ENCODE peak calls at places on chromosomes 16 and 17, in four cellular contexts. M is neural progenitor cell, G is GM12878, V is fibroblast of lung. Q is an unnamed sample. For H3K4me1, the result is how much of the 10 kb centered on the place peaks cover.

GRCh38 chr16:4391635-4392381 is 20.2 kb downstream of the VASN start:
- DNase-seq in G (no peak), M (peak), V (no peak), Q (peak)

GRCh38 chr16:12087901-12088364 is 111.4 kb downstream of the SNX29 start:
- DNase-seq in V (no peak), M (no peak), G (no peak), Q (peak)

GRCh38 chr16:56610017-56610608 is 1.7 kb downstream of the MT2A start:
- DNase-seq in M (no peak), G (peak), V (peak), Q (peak)

GRCh38 chr17:82776454-82776853 is 24.6 kb downstream of the TBCD start:
- DNase-seq in M (no peak), V (no peak), G (no peak), Q (no peak)

GRCh38 chr17:32445075-32445427 is 741 bp downstream of the PSMD11 start:
- DNase-seq in G (no peak), M (peak), V (peak), Q (peak)

GRCh38 chr16:81446318-81447275 is 2.0 kb downstream of the CMIP start:
- DNase-seq in V (peak), G (no peak), M (no peak), Q (peak)

GRCh38 chr17:65017375-65017774 is 39.2 kb downstream of the GNA13 start:
- DNase-seq in M (peak), G (no peak), V (peak), Q (no peak)

GRCh38 chr17:80169784-80170500 is at the start of gene CARD14:
- DNase-seq in V (no peak), M (no peak), G (no peak), Q (no peak)

GRCh38 chr16:4525634-4526277 is 12.8 kb downstream of the CDIP1 start:
- DNase-seq in V (no peak), M (no peak), G (no peak), Q (no peak)

GRCh38 chr16:71672125-71672524 is 46.1 kb downstream of the MARVELD3 start:
- DNase-seq in G (no peak), M (peak), V (no peak), Q (no peak)

GRCh38 chr16:81498351-81498750 is 53.7 kb downstream of the CMIP start:
- DNase-seq in G (no peak), M (no peak), V (no peak), Q (no peak)

GRCh38 chr17:30344283-30345088 is 10.6 kb upstream of the TMIGD1 start:
- DNase-seq in G (no peak), M (no peak), V (peak), Q (no peak)

GRCh38 chr17:8744086-8744781 is 402 bp downstream of the CCDC42 start:
- DNase-seq in G (no peak), M (no peak), V (no peak), Q (no peak)

GRCh38 chr17:50568659-50569058 is 8.1 kb downstream of the CACNA1G start:
- DNase-seq in V (no peak), M (no peak), G (no peak), Q (no peak)

GRCh38 chr17:50562266-50563094 is 2.0 kb downstream of the CACNA1G start:
- DNase-seq in M (no peak), V (no peak), G (no peak), Q (peak)

GRCh38 chr17:50564916-50565315 is 4.4 kb downstream of the CACNA1G start:
- DNase-seq in G (no peak), M (no peak), V (peak), Q (no peak)

GRCh38 chr17:50563095-50563511 is 2.6 kb downstream of the CACNA1G start:
- DNase-seq in V (no peak), M (no peak), G (no peak), Q (no peak)

GRCh38 chr17:50565559-50566350 is 5.2 kb downstream of the CACNA1G start:
- DNase-seq in M (peak), V (no peak), G (no peak), Q (no peak)
- H3K4me1 ChIP-seq in M (half or more), V (under half), G (under half), Q (under half)

DNA sequence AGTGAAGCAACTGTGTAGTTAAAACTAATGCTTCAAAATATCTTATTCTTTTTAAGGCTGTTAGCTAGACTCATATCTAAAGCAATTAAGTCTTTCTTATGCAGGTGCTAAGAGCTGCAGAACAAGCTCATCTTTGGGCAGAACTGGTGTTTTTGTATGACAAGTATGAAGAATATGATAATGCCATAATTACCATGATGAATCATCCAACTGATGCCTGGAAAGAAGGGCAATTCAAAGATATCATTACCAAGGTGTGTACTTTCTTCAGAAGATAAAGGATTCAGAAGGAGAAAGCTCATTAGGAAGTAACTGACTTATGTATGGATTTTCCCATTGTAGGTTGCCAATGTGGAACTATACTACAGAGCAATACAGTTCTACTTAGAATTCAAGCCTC is 23.9 kb downstream of the PTRH2 start:
- DNase-seq in V (no peak), M (no peak), G (no peak), Q (no peak)
- TF ChIP-seq EZH2 in V (no peak), M (no peak), G (no peak), Q (no peak)

DNA sequence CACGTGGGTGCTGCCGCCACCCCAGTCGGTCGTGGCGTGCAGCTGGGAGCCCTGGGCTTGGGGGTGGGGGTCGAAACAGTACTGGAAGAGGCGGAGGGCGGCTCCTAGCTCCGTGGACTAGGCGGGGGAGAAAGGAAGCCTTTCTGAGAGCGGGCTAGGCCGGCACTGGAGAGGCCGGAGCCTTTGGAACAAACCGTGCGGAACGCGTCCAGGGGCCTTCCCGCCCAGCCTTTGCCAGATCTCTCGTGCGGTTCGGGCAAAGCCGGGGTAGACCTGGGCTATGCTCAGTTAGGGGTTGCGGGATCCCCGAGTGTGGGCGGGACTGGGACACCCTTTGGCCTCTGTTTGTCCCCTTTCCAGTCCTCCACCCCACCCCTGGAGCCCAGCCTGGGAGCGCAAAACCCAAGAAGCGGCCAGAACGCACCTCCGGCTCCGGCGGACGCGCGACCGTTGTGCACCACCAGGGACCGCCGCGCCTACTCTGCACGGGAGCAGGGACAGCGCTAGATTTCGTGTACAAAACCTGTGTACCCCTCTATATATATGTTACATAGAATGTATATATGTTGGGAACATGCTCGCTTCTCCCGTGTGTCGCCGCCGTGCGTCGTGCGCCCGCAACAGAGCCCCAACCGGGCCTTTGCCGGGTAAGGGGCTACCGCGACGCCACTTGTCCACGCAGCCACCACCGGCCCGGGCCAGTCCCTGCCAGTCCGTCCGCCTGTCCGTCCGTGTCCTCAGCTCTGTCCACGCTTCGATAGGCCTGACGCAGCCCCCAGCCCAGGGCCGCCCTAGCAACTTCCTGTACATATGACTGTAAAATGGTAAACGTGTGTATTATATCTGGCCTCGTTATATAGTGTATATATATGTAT is 26.2 kb downstream of the SREBF1 start:
- DNase-seq in M (peak), V (peak), G (no peak), Q (no peak)
- H3K4me2 ChIP-seq in M (peak), V (peak), G (no peak), Q (no peak)

DNA sequence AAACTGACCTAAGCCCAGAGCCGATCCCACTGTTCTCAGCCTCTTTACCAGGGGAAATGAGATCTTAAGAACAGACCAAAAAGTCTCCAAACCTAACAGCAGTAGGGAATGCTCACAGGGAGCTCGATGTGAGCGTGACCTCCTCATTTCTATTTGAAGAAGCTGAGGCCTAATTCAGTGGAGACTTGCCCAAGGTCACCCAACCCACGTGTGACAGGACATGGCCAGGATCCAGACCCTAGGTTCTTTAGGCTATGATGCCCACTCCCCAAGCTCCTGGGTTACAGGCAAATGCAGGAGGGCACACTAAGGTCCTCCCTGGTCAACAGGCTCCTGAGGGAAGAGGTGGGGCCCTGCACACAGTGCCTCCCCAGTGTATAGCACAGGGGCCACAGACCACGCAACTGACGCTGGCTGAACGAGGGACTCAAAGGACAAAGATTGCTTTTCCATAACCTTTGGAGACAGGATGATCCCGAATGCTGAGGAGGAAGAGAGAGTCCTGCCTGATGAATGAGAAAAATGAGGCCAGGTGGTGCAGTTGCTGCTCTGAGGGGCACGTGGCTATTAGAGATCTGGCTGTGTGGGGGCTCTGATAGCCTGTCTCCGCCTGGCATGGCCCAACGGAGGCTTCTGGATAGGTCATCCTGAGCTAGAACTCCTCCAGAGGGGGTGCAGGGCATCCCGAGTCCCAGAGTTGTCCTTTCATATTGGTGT is 24.0 kb downstream of the MAP3K14 start:
- DNase-seq in G (no peak), M (no peak), V (no peak), Q (no peak)
- H3K4me1 ChIP-seq in G (half or more), M (under half), V (under half), Q (under half)

GRCh38 chr17:46144246-46144645 is 49.0 kb downstream of the KANSL1 start:
- DNase-seq in M (no peak), G (no peak), V (peak), Q (no peak)

GRCh38 chr17:46143827-46144236 is 49.4 kb downstream of the KANSL1 start:
- DNase-seq in M (no peak), V (no peak), G (no peak), Q (no peak)

GRCh38 chr17:46150216-46150963 is 42.8 kb downstream of the KANSL1 start:
- DNase-seq in V (no peak), G (no peak), M (no peak), Q (no peak)

GRCh38 chr17:46148247-46148646 is 45.0 kb downstream of the KANSL1 start:
- DNase-seq in M (no peak), G (no peak), V (no peak), Q (no peak)

DNA sequence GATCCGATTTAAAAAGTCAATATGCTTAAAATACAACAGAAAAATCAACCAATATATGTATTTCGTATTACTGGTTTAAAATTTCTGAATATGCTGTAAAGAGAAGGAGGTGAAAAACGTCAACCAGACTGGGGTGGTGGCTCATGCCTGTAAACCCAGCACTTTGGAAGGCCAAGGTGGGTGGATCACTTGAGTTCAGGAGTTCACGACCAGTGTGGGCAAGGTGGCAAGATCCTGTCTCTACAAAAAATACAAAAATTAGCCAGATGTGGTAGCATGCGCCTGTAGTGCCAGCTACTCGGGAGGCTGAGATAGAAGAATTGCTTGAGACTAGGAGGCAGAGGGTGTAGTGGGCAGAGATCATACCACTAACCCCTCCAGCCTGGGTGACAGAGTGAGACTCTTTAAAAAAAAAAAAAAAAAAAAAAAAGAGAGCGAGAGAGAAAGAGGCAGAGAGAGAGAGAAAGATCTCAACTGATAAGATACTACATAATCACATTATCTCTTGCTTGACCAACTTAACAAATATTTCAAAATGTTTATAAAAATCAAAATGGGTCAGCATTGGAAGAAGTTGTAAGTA is 46.0 kb downstream of the KANSL1 start:
- DNase-seq in V (no peak), G (no peak), M (no peak), Q (no peak)
- TF ChIP-seq EZH2 in V (no peak), G (no peak), M (no peak), Q (no peak)

DNA sequence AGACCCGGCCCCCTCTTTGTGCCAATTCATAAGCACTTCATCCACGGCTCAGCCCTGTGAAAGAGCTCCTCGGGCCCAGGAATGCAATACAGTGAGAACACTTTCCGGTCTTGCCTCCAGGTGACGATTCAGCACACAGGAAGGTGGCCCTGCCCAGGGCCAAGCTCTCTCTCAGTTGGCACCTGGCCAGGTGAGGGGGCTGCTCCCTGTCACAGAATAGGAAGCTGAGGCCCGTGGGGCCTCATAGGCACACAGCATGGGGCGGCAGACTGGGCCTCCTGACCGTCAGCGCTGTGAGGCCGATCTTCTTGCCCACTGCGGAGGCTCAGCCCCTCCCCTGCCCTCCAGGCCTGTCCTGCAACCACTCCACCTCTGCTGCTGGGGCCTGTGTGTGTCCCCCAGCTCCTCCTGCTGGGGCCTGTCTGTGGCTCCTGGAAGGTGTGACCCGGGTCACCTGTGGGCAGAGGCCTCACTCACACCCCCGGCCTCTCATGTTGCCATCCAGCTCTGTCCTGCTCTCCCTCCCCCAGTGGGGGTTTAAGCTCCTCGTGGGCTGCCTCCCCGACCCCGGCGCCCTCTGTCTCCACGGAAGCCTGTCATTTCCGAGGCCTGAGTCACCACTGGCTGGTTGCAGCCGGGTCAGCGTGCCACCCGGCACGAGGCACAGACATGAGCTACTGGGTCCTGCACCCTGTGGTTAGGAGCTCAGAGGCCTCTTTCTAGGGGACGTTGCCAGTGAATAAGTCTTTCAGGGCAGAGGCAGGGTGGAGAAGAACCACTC is 114.4 kb downstream of the SEC14L1 start:
- DNase-seq in V (peak), M (peak), G (no peak), Q (no peak)
- H3K4me2 ChIP-seq in V (peak), M (no peak), G (no peak), Q (no peak)

GRCh38 chr16:66508261-66508913 is 41.5 kb downstream of the TK2 start:
- DNase-seq in M (no peak), V (peak), G (no peak), Q (no peak)
- H3K4me1 ChIP-seq in M (under half), V (under half), G (under half), Q (under half)

GRCh38 chr17:4609761-4610160 is 25.4 kb downstream of the SMTNL2 start:
- DNase-seq in V (no peak), G (no peak), M (no peak), Q (no peak)

GRCh38 chr17:4605826-4606225 is 21.5 kb downstream of the SMTNL2 start:
- DNase-seq in M (no peak), G (no peak), V (no peak), Q (peak)

GRCh38 chr17:4610162-4610561 is 25.8 kb downstream of the SMTNL2 start:
- DNase-seq in V (no peak), M (no peak), G (no peak), Q (no peak)

GRCh38 chr17:4607261-4607731 is 23.0 kb downstream of the SMTNL2 start:
- DNase-seq in V (no peak), G (no peak), M (no peak), Q (no peak)

DNA sequence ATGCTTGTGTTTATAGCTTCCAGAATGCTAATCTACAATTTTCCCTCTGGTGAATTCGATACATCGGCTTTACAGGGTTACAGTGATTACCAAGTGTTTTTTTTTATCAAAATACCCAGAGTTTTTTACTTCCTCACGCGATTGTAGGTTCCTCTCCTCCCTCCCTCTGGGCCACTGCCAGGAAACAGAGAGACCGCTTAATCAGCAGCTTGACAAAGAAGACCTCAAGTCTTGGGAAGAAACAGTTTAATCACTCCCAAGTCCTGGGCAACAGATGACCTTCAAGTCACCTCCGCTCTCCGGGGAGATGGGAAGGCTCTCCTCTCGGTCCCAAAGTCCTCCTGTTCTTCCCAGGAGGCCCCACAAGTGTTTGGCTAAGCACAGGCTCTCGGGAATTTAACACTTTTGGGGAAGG is 23.5 kb downstream of the SMTNL2 start:
- DNase-seq in M (no peak), G (no peak), V (peak), Q (no peak)
- TF ChIP-seq EZH2 in M (no peak), G (no peak), V (no peak), Q (no peak)

GRCh38 chr17:29219378-29220047 is 27.1 kb upstream of the CRYBA1 start:
- DNase-seq in V (peak), M (peak), G (no peak), Q (peak)
- H3K4me2 ChIP-seq in V (peak), M (no peak), G (no peak), Q (no peak)

DNA sequence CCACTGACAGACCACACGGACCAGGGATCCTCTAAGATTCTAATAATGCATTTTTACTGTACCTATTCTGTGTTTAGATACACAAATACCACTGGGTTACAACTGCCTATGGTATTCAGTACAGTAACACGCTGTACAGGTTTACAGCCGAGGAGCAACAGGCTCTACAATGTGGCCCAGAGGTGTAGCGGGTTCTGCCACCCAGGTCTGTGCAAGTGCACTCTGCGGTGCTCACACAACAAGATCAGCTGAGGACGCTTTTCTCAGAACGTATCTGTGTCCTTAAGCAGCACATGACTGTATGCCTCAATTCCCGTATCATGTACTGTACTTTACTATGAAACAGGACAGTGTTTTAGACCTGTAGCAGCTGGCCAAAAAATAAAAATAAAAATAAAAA is 6.5 kb downstream of the ZCCHC14 start:
- DNase-seq in G (no peak), M (no peak), V (no peak), Q (no peak)
- H3K4me1 ChIP-seq in G (under half), M (under half), V (under half), Q (under half)

Q was measured in DND-41.